ENCODE peak calls at places on chromosomes 12 and 14, in seven cellular contexts. E, S, T, F, M, W and U are unnamed samples.

GRCh38 chr12:51642286-51642685 is 51.3 kb downstream of the SCN8A start:
- DNase-seq in M (no peak), W (no peak), E (no peak), T (no peak), F (no peak), S (no peak), U (no peak)

GRCh38 chr14:61560323-61560722 is 135.0 kb upstream of the HIF1A start:
- DNase-seq in W (peak; percentile 22), T (no peak), S (no peak), M (no peak), E (no peak), F (no peak), U (no peak)

GRCh38 chr14:101072531-101072930 is 169.0 kb upstream of the RTL1 start:
- DNase-seq in T (no peak), E (no peak), W (peak; percentile 19), S (no peak), M (no peak), F (no peak), U (no peak)

GRCh38 chr12:111180830-111181726 is 187.8 kb downstream of the PHETA1 start:
- DNase-seq in W (no peak), S (peak; percentile 37), F (no peak), T (no peak), E (peak; percentile 81), M (no peak), U (peak; percentile 65)

GRCh38 chr14:105475269-105475915 is 771 bp downstream of the CRIP2 start:
- DNase-seq in E (no peak), M (no peak), S (no peak), W (no peak), F (no peak), T (peak; percentile 57), U (peak; percentile 21)

GRCh38 chr14:45247427-45247826 is 5.6 kb downstream of the MIS18BP1 start:
- DNase-seq in E (no peak), T (no peak), W (peak; percentile 30), M (no peak), F (no peak), S (no peak), U (no peak)

GRCh38 chr12:115341442-115341841 is 657.5 kb upstream of the TBX3 start:
- DNase-seq in T (peak; percentile 100), S (peak; percentile 96), E (no peak), W (peak; percentile 99), F (no peak), M (no peak), U (no peak)

GRCh38 chr12:129607293-129607692 is 296.5 kb downstream of the TMEM132D start:
- DNase-seq in S (peak; percentile 6), F (no peak), T (no peak), M (no peak), W (no peak), E (no peak), U (no peak)

GRCh38 chr14:92657457-92658142 is 90.8 kb downstream of the LGMN start:
- DNase-seq in W (no peak), S (no peak), M (no peak), T (no peak), E (no peak), F (no peak), U (no peak)

GRCh38 chr14:100374270-100374669 is 51.1 kb downstream of the SLC25A47 start:
- DNase-seq in M (no peak), W (no peak), F (no peak), S (no peak), E (no peak), T (no peak), U (no peak)

GRCh38 chr14:31842905-31843304 is 234.2 kb upstream of the ARHGAP5 start:
- DNase-seq in S (peak; percentile 57), T (no peak), E (no peak), F (no peak), M (no peak), W (no peak), U (peak; percentile 10)

GRCh38 chr14:105315941-105316562 is 1.5 kb downstream of the PACS2 start:
- DNase-seq in E (no peak), S (no peak), F (no peak), M (no peak), W (peak; percentile 46), T (no peak), U (no peak)

GRCh38 chr14:75714993-75715392 is 53.9 kb downstream of the TTLL5 start:
- DNase-seq in F (no peak), M (no peak), W (peak; percentile 8), E (no peak), S (no peak), T (no peak), U (no peak)

GRCh38 chr12:80178846-80179245 is 79.5 kb downstream of the OTOGL start:
- DNase-seq in W (no peak), T (no peak), E (no peak), F (no peak), S (no peak), M (peak; percentile 30), U (no peak)